ENCODE peak calls at places on chromosomes 1 and 21, in five cellular contexts. K is transverse colon, M is hepatocyte, U is fibroblast of lung, Z is vagina. Q is an unnamed sample.

GRCh38 chr1:208387908-208388756 is 143.9 kb upstream of the PLXNA2 start:
- DNase-seq in K (no peak), M (no peak), U (no peak), Z (no peak), Q (no peak)

GRCh38 chr1:210400043-210400840 is 71.5 kb downstream of the HHAT start:
- DNase-seq in K (peak), M (peak), U (peak), Z (no peak), Q (peak)

GRCh38 chr1:67004176-67004575 is 49.8 kb downstream of the SLC35D1 start:
- DNase-seq in K (no peak), M (no peak), U (no peak), Z (no peak), Q (no peak)

GRCh38 chr21:44958471-44959191 is 18.8 kb downstream of the SLX9 start:
- DNase-seq in K (peak), M (peak), U (peak), Z (no peak), Q (no peak)

GRCh38 chr1:62429581-62429980 is 7.3 kb upstream of the USP1 start:
- DNase-seq in K (no peak), M (no peak), U (no peak), Z (no peak), Q (no peak)

GRCh38 chr1:49389699-49390098 is 613.0 kb upstream of the BEND5 start:
- DNase-seq in K (no peak), M (no peak), U (no peak), Z (no peak), Q (no peak)

GRCh38 chr1:197967066-197967465 is 49.9 kb downstream of the LHX9 start:
- DNase-seq in K (no peak), M (no peak), U (no peak), Z (no peak), Q (no peak)

GRCh38 chr1:12031039-12031980 is 12.0 kb downstream of the MIIP start:
- DNase-seq in K (peak), M (no peak), U (no peak), Z (no peak), Q (no peak)

GRCh38 chr1:23581219-23581618 is 21.9 kb upstream of the ID3 start:
- DNase-seq in K (no peak), M (no peak), U (peak), Z (no peak), Q (peak)

GRCh38 chr1:53600486-53600885 is 138.5 kb downstream of the GLIS1 start:
- DNase-seq in K (peak), M (no peak), U (no peak), Z (no peak), Q (no peak)

GRCh38 chr1:160207118-160207650 is 2.0 kb downstream of the PEA15 start:
- DNase-seq in K (no peak), M (no peak), U (no peak), Z (no peak), Q (no peak)

GRCh38 chr1:160209656-160210046 is 4.5 kb downstream of the PEA15 start:
- DNase-seq in K (no peak), M (no peak), U (no peak), Z (no peak), Q (peak)

GRCh38 chr1:160207751-160208150 is 2.6 kb downstream of the PEA15 start:
- DNase-seq in K (no peak), M (no peak), U (no peak), Z (no peak), Q (no peak)

GRCh38 chr1:160209041-160209655 is 4.0 kb downstream of the PEA15 start:
- DNase-seq in K (no peak), M (no peak), U (peak), Z (no peak), Q (no peak)

GRCh38 chr1:160208179-160209040 is 3.2 kb downstream of the PEA15 start:
- DNase-seq in K (no peak), M (no peak), U (peak), Z (no peak), Q (no peak)
- H3K27ac ChIP-seq in K (peak), M (no peak), U (peak), Z (peak), Q (peak)

GRCh38 chr1:74937176-74937575 is 197.0 kb upstream of the LHX8 start:
- DNase-seq in K (no peak), M (peak), U (no peak), Z (no peak), Q (no peak)

GRCh38 chr1:74946389-74946788 is 187.8 kb upstream of the LHX8 start:
- DNase-seq in K (no peak), M (no peak), U (no peak), Z (no peak), Q (no peak)

DNA sequence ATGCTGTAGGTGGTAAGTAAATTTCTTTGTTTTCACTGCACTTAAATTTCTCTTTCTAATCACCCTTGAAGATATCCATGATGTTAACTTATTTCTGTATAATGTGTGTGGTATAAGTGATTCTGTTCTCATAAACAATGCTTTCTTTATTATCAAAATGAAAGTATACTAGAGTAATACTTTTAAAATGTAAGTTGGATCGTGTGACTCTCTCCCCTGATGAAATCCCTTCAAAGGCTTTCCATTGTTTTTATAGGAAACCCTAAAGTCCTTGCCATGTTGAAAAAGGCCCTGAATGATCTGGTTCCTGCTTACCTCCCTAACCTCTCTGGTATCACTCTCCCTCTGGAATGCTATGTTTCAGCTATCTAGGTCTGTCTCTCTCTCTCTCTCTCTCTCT is 191.1 kb upstream of the LHX8 start:
- DNase-seq in K (no peak), M (no peak), U (no peak), Z (no peak), Q (no peak)
- TF ChIP-seq CTCF in K (no peak), M (no peak), U (no peak), Z (no peak), Q (no peak)

GRCh38 chr1:10897321-10897980 is 101.0 kb upstream of the CASZ1 start:
- DNase-seq in K (no peak), M (peak), U (peak), Z (no peak), Q (no peak)
- H3K27ac ChIP-seq in K (no peak), M (no peak), U (no peak), Z (no peak), Q (no peak)

GRCh38 chr1:203625623-203626189 is 926 bp upstream of the ATP2B4 start:
- DNase-seq in K (peak), M (peak), U (peak), Z (no peak), Q (no peak)
- TF ChIP-seq CTCF in K (no peak), M (peak), U (no peak), Z (peak), Q (peak)

GRCh38 chr1:58884706-58885661 is 101.1 kb upstream of the JUN start:
- DNase-seq in K (peak), M (peak), U (no peak), Z (no peak), Q (no peak)
- H3K27ac ChIP-seq in K (peak), M (peak), U (no peak), Z (peak), Q (peak)

Q was measured in dorsolateral prefrontal cortex.